ENCODE peak calls at places on chromosomes 2 and 18, in eight cellular contexts. U, M, L, Z, B, Y, K and G are unnamed samples. For H3K4me1, the result is how much of the 10 kb centered on the place peaks cover.

GRCh38 chr2:236688563-236689392 is 119.2 kb downstream of the ACKR3 start:
- DNase-seq in L (no peak), Y (no peak), K (no peak), B (no peak), Z (no peak), M (no peak), U (no peak), G (no peak)

GRCh38 chr2:103365071-103365470 is 603.2 kb downstream of the TMEM182 start:
- DNase-seq in K (no peak), L (no peak), Y (no peak), B (no peak), Z (no peak), U (no peak), M (no peak), G (no peak)

GRCh38 chr18:76544511-76545350 is 49.7 kb upstream of the ZNF516 start:
- DNase-seq in K (no peak), Z (no peak), M (no peak), U (no peak), B (no peak), L (no peak), Y (no peak), G (no peak)

GRCh38 chr2:234521536-234521935 is 24.7 kb upstream of the ARL4C start:
- DNase-seq in M (no peak), Y (no peak), U (no peak), B (no peak), Z (no peak), K (no peak), L (no peak), G (no peak)

GRCh38 chr18:9850297-9850696 is 35.5 kb upstream of the TXNDC2 start:
- DNase-seq in Y (no peak), M (no peak), Z (no peak), B (no peak), U (no peak), K (no peak), L (no peak), G (no peak)

GRCh38 chr18:79366177-79367094 is 29.3 kb upstream of the NFATC1 start:
- DNase-seq in K (no peak), B (no peak), M (no peak), Z (peak), U (no peak), L (no peak), Y (no peak), G (no peak)

GRCh38 chr18:3094355-3094684 is 81.4 kb upstream of the LPIN2 start:
- DNase-seq in B (no peak), Z (no peak), M (no peak), U (no peak), L (no peak), Y (no peak), K (no peak), G (no peak)

GRCh38 chr2:238498188-238498587 is 71.5 kb downstream of the ASB1 start:
- DNase-seq in K (no peak), Y (no peak), B (no peak), L (peak), M (no peak), U (no peak), Z (no peak), G (no peak)

GRCh38 chr2:63850204-63850571 is 8.5 kb downstream of the UGP2 start:
- DNase-seq in M (no peak), L (no peak), U (no peak), B (no peak), Y (no peak), K (no peak), Z (no peak), G (no peak)

GRCh38 chr2:231115651-231116050 is 9.2 kb downstream of the HTR2B start:
- DNase-seq in K (no peak), Y (no peak), U (no peak), Z (no peak), L (no peak), M (no peak), B (no peak), G (no peak)

GRCh38 chr2:96703021-96703751 is 36.7 kb downstream of the LMAN2L start:
- DNase-seq in Y (no peak), Z (no peak), K (no peak), M (no peak), B (no peak), L (no peak), U (no peak), G (no peak)

GRCh38 chr2:99350194-99350593 is 13.0 kb downstream of the EIF5B start:
- DNase-seq in M (no peak), Y (no peak), B (no peak), U (no peak), L (no peak), K (no peak), Z (no peak), G (no peak)

GRCh38 chr2:174802459-174802858 is 38.2 kb upstream of the CHRNA1 start:
- DNase-seq in U (no peak), B (no peak), Y (no peak), K (no peak), M (no peak), Z (peak), L (no peak), G (no peak)

GRCh38 chr18:67980241-67980640 is 463.7 kb upstream of the DSEL start:
- DNase-seq in B (no peak), Y (no peak), Z (no peak), K (no peak), M (no peak), U (no peak), L (no peak), G (no peak)

GRCh38 chr2:6524678-6525367 is 340.9 kb downstream of the CMPK2 start:
- DNase-seq in B (no peak), Z (peak), K (no peak), L (no peak), Y (no peak), U (no peak), M (no peak), G (peak)

GRCh38 chr2:52192656-52193055 is 1160.7 kb upstream of the NRXN1 start:
- DNase-seq in Z (no peak), Y (no peak), K (no peak), L (no peak), M (no peak), U (no peak), B (no peak), G (no peak)

GRCh38 chr18:45464619-45465018 is 150.7 kb upstream of the SLC14A2 start:
- DNase-seq in Z (no peak), U (no peak), B (no peak), Y (no peak), L (no peak), K (no peak), M (no peak), G (peak)

GRCh38 chr2:69483696-69484095 is 46.5 kb upstream of the NFU1 start:
- DNase-seq in L (no peak), K (no peak), Z (no peak), M (peak), U (no peak), B (no peak), Y (peak), G (peak)

GRCh38 chr18:4093676-4094075 is 361.4 kb downstream of the DLGAP1 start:
- DNase-seq in U (no peak), B (no peak), M (no peak), L (no peak), Z (no peak), K (no peak), Y (no peak), G (no peak)

GRCh38 chr2:43021791-43022500 is 204.5 kb downstream of the ZFP36L2 start:
- DNase-seq in Z (no peak), B (no peak), Y (no peak), L (peak), K (no peak), M (peak), U (no peak), G (peak)

GRCh38 chr2:145503511-145503910 is 983.6 kb upstream of the ZEB2 start:
- DNase-seq in L (no peak), M (no peak), Z (peak), U (no peak), Y (no peak), B (no peak), K (no peak), G (no peak)

GRCh38 chr2:241837197-241837596 is 21.5 kb downstream of the PDCD1 start:
- DNase-seq in M (no peak), L (no peak), B (no peak), Y (no peak), U (no peak), Z (no peak), K (no peak), G (no peak)

GRCh38 chr2:100742884-100743283 is 77.1 kb upstream of the NPAS2 start:
- DNase-seq in L (no peak), Z (peak), M (peak), Y (peak), B (no peak), K (no peak), U (no peak), G (no peak)

GRCh38 chr2:201618744-201619654 is 24.3 kb downstream of the TMEM237 start:
- DNase-seq in Z (peak), K (peak), B (peak), U (peak), Y (no peak), L (peak), M (no peak), G (peak)

GRCh38 chr18:9434240-9434701 is 41.0 kb upstream of the RALBP1 start:
- DNase-seq in Z (no peak), B (no peak), K (no peak), U (no peak), L (no peak), M (no peak), Y (no peak), G (no peak)

GRCh38 chr18:10301831-10302483 is 152.5 kb upstream of the APCDD1 start:
- DNase-seq in M (no peak), L (no peak), K (no peak), Z (no peak), U (no peak), B (no peak), Y (no peak), G (no peak)

GRCh38 chr2:84132371-84132770 is 326.7 kb downstream of the SUCLG1 start:
- DNase-seq in U (no peak), Z (no peak), M (no peak), Y (no peak), L (no peak), B (no peak), K (no peak), G (no peak)

GRCh38 chr18:23812566-23813440 is 123.5 kb downstream of the LAMA3 start:
- DNase-seq in M (no peak), L (no peak), U (no peak), B (no peak), K (no peak), Y (peak), Z (peak), G (no peak)

GRCh38 chr2:16719409-16719808 is 53.8 kb upstream of the CYRIA start:
- DNase-seq in Y (no peak), U (no peak), B (no peak), K (no peak), M (no peak), Z (no peak), L (no peak), G (no peak)

GRCh38 chr2:172270278-172271079 is 156.9 kb upstream of the ITGA6 start:
- DNase-seq in Z (peak), B (no peak), U (peak), M (peak), K (no peak), L (peak), Y (no peak), G (peak)

GRCh38 chr2:63738019-63738418 is 103.7 kb upstream of the UGP2 start:
- DNase-seq in K (no peak), Z (peak), M (no peak), U (no peak), B (no peak), L (no peak), Y (peak), G (no peak)

GRCh38 chr2:42008241-42008911 is 39.4 kb upstream of the PKDCC start:
- DNase-seq in Y (no peak), B (no peak), Z (peak), M (no peak), K (no peak), L (no peak), U (no peak), G (no peak)

GRCh38 chr2:36513661-36514060 is 84.3 kb downstream of the FEZ2 start:
- DNase-seq in M (no peak), K (no peak), Y (no peak), B (no peak), L (no peak), U (no peak), Z (no peak), G (no peak)

GRCh38 chr2:180040146-180040925 is 33.2 kb upstream of the CWC22 start:
- DNase-seq in Y (no peak), K (no peak), Z (peak), U (no peak), B (no peak), M (no peak), L (no peak), G (no peak)

GRCh38 chr2:216578325-216578724 is 54.9 kb upstream of the IGFBP2 start:
- DNase-seq in L (no peak), Y (no peak), K (no peak), Z (peak), M (no peak), B (no peak), U (no peak), G (no peak)

GRCh38 chr2:201261471-201261870 is 1.1 kb downstream of the CASP8 start:
- DNase-seq in L (no peak), B (no peak), Z (no peak), M (no peak), Y (no peak), U (peak), K (no peak), G (no peak)

GRCh38 chr2:217261452-217261851 is 401.6 kb upstream of the TNP1 start:
- DNase-seq in L (no peak), K (no peak), U (no peak), M (no peak), Y (no peak), B (no peak), Z (peak), G (no peak)

GRCh38 chr2:14301331-14301730 is 331.2 kb upstream of the LRATD1 start:
- DNase-seq in M (no peak), U (no peak), B (no peak), Y (no peak), L (no peak), K (no peak), Z (no peak), G (no peak)

DNA sequence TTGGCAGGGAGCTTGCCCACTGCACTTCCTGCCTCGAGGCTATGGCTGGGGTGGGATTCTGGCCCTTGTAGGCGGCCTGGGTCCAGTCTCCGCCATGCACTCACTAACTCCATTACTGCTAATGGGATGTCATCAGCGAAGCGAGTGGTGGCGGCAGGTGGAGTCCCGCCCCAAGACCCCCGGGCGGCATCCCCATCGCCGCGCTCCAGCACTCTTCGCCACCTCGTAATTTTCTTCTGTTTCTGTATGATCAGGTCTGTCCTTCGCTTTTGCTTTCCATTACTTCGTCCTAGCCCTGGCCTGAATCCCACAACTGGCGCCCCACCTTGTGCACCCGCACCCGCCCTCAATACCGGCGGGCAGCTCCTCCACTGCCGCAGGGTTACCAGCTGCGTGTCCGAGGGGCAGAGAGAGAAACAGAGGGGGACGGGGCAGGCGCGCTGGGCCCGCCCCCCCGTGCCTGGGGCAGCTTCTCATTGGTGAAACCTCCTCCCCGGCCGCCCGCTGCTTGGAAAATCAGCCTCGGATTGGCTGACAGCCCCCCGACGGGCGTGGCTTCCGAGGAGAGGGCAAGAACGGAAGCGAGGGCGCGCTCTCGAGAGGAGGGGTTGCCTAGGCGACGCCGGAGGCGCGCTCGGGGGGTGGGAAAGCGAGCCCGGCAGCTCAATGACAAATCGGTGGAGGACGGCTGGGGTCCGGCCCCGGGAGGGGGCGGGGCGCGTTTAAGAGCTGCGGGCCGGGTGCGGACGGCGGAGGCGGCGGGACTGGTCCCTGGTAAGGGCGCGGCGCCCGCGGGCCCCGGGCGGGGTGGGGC is at the start of gene RALB:
- DNase-seq in B (peak), M (peak), L (peak), U (peak), K (peak), Z (peak), Y (peak), G (peak)
- TF ChIP-seq POLR2A in B (peak), M (no peak), L (no peak), U (peak), K (no peak), Z (peak), Y (peak), G (peak)

DNA sequence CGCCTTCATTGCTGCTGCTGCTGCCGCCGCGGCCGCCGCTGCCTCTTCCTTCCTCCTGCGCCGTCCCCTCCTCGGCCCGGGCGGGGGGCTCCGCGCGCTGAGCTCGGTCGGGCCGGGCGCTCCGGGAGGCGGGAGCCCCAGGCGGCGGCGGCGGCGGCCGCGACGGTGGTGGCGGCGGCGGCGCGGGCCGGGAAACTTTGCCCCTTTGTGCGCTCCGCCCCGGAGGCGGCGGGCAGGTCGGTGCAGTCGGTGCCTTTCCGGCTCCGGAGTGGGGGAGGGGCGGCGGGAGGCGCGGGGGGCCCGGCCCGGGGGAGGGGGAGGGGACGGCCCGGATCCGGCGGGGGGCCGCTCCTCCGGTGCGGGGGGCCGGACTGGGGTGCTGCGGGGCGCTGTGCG is 210 bp downstream of the TET3 start:
- DNase-seq in L (peak), K (no peak), Y (peak), Z (no peak), U (peak), M (peak), B (peak), G (peak)
- H3K4me1 ChIP-seq in L (half or more), K (under half), Y (half or more), Z (under half), U (half or more), M (half or more), B (under half), G (half or more)

GRCh38 chr2:152050915-152051314 is 47.9 kb downstream of the CACNB4 start:
- DNase-seq in Z (no peak), K (no peak), L (no peak), M (no peak), Y (no peak), B (no peak), U (no peak), G (no peak)
- TF ChIP-seq POLR2A in Z (no peak), K (no peak), L (no peak), M (no peak), Y (no peak), B (no peak), U (no peak), G (no peak)

DNA sequence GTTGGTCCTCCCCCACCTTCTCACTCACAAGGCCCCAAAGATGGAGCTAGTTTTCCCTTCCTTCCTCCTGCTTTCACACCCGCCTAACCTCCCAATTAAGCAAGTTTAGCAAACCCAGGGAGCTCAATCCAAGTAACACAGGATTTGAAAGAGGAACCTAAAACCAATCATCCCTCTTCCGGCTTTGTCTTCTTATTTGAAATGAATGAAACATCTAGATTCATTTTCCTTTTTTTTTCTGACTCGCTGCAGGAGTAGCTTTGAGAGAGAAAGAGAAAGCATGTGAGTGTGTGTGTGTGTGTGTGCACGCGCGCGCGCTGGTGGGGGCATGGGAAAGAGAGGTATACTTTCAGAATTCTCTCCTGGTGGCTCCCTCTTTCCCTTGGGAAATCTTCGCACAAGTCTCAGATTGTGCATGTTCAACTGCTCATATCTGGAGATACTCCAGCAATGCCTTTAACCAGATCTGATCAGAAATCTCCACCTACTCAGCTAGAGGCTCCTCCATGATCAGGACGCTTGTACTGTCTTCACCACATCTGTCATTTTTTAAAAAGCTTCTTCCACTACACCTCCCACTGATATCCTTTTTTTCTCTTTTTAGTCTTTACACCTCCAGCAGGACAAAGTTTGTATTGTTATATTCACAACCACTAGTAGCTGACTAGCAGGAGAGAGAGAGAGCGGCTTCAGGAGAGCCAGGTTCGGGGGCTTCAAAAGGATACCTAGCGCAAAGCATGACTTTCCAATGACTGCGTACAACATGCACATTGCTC is 1.6 kb downstream of the SLC8A1 start:
- DNase-seq in L (no peak), B (peak), Y (no peak), K (no peak), U (no peak), Z (peak), M (no peak), G (no peak)
- H3K4me1 ChIP-seq in L (under half), B (under half), Y (under half), K (under half), U (under half), Z (under half), M (under half), G (under half)

DNA sequence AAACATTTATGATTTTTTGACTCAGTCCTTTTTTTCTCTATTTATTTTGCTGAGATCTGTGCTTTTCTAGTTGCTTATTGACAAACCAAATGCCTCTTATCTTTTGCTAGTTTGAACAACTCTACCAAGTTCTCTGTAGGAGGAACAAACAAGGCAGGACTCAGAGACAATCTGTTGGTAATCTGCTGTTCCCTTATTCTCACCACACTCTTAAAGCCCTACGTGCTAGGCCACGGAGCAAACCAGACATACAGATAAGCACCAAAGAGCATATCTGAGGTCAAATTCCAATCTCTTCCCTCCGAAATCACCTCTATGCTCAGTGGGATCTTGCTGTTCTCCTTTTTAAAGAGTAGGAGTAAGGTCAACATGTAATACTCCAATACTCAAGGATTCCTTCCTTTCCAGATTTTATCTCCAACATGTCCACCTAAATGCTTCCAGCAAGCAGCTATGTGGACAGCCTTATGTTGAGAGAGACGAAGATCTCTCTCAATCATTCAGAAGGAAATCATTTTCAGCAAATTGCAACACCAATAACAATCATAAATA is 18.4 kb downstream of the FN1 start:
- DNase-seq in Z (no peak), L (no peak), B (no peak), K (no peak), Y (peak), U (no peak), M (peak), G (no peak)
- TF ChIP-seq POLR2A in Z (no peak), L (no peak), B (no peak), K (no peak), Y (no peak), U (no peak), M (peak), G (no peak)